ENCODE peak calls at places on chromosomes 5 and 9, in four cellular contexts. V is colonic mucosa, F is sigmoid colon, A is upper lobe of left lung. W is an unnamed sample.

GRCh38 chr9:138098908-138099791 is 221.6 kb downstream of the CACNA1B start:
- DNase-seq in V (peak; percentile 9), F (no peak), A (peak; percentile 20), W (no peak)

GRCh38 chr9:28808042-28808441 is 1234.8 kb upstream of the C9orf72 start:
- DNase-seq in V (no peak), F (no peak), A (no peak), W (no peak)

GRCh38 chr9:112037281-112038016 is 137.6 kb downstream of the SUSD1 start:
- DNase-seq in V (peak; percentile 18), F (no peak), A (no peak), W (peak; percentile 37)

GRCh38 chr5:93294996-93295395 is 286.0 kb downstream of the NR2F1-AS1 start:
- DNase-seq in V (no peak), F (no peak), A (no peak), W (no peak)

GRCh38 chr9:125991886-125992529 is 244.8 kb downstream of the PBX3 start:
- DNase-seq in V (no peak), F (peak; percentile 30), A (peak; percentile 3), W (no peak)

GRCh38 chr9:8408575-8409190 is 609.1 kb upstream of the DMAC1 start:
- DNase-seq in V (no peak), F (no peak), A (no peak), W (no peak)

GRCh38 chr5:72624641-72625236 is 117.5 kb upstream of the ZNF366 start:
- DNase-seq in V (no peak), F (peak; percentile 79), A (no peak), W (no peak)

GRCh38 chr5:36199620-36200019 is 42.1 kb downstream of the NADK2 start:
- DNase-seq in V (no peak), F (no peak), A (no peak), W (no peak)

GRCh38 chr5:141598389-141599360 is 20.1 kb downstream of the DIAPH1 start:
- DNase-seq in V (no peak), F (no peak), A (no peak), W (no peak)

GRCh38 chr5:176743828-176744583 is 66.4 kb upstream of the UNC5A start:
- DNase-seq in V (peak; percentile 8), F (no peak), A (peak; percentile 6), W (no peak)

GRCh38 chr9:114012126-114012525 is 66.0 kb downstream of the AMBP start:
- DNase-seq in V (no peak), F (peak; percentile 42), A (no peak), W (no peak)

GRCh38 chr5:76236684-76237083 is 153.5 kb downstream of the SV2C start:
- DNase-seq in V (no peak), F (no peak), A (no peak), W (no peak)

GRCh38 chr9:89372230-89372816 is 54.0 kb downstream of the SECISBP2 start:
- DNase-seq in V (no peak), F (no peak), A (no peak), W (peak; percentile 38)

GRCh38 chr9:78357165-78357873 is 60.4 kb downstream of the PSAT1 start:
- DNase-seq in V (no peak), F (no peak), A (no peak), W (no peak)

GRCh38 chr9:79264511-79265448 is 307.0 kb upstream of the TLE4 start:
- DNase-seq in V (no peak), F (no peak), A (no peak), W (no peak)

GRCh38 chr9:136619742-136620440 is 42.8 kb upstream of the EGFL7 start:
- DNase-seq in V (peak; percentile 47), F (peak; percentile 86), A (peak; percentile 95), W (no peak)

GRCh38 chr5:989961-990530 is 18.6 kb upstream of the NKD2 start:
- DNase-seq in V (peak; percentile 59), F (peak; percentile 90), A (peak; percentile 61), W (no peak)

GRCh38 chr9:39588056-39588814 is 232.8 kb downstream of the SPATA31A1 start:
- DNase-seq in V (no peak), F (no peak), A (no peak), W (no peak)

GRCh38 chr5:72949481-72949880 is 6.4 kb upstream of the FCHO2 start:
- DNase-seq in V (no peak), F (no peak), A (peak; percentile 73), W (no peak)

GRCh38 chr5:123035320-123035949 is 1.1 kb downstream of the PPIC start:
- DNase-seq in V (peak; percentile 70), F (peak; percentile 75), A (peak; percentile 79), W (no peak)

GRCh38 chr5:14743601-14744295 is 79.2 kb downstream of the OTULIN start:
- DNase-seq in V (no peak), F (no peak), A (no peak), W (no peak)

DNA sequence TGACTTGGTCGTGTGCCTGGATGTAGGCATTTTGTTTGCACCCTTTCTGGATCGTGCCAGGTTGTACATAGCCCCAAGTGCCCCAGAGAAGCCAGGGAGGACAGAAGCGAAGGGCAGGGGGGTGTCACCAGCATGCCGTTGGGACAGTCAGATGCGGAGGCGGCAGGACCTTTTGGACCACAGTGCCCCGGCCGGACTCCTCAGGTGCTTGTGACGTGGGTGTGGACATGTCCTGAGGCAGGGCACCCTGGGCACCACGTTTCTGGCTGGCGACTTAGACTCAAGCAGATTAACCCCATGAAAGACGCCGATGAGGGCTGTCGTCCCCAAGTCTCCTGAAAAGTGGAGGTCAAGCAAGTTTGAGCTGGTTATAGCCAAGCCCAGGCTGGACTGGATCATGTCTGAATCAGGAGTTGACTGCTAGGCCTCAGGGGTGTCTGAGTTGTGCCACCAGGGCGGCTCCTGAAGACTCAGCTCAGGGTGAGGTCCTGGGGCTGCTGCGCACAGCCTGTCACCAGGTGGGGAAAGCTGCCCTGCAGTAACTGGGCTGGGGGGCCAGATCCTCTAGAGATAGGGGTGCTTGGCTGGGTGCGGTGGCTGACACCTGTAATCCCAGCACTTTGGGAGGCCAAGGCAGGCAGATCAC is 42.0 kb downstream of the HABP4 start:
- DNase-seq in V (no peak), F (no peak), A (no peak), W (no peak)
- H3K36me3 ChIP-seq in V (no peaks in the 10 kb centered on the region), F (peaks cover 3% of the 10 kb centered on the region), A (no peaks in the 10 kb centered on the region), W (no peaks in the 10 kb centered on the region)

GRCh38 chr5:173314166-173314952 is 13.9 kb downstream of the STC2 start:
- DNase-seq in V (no peak), F (no peak), A (no peak), W (no peak)
- H3K27ac ChIP-seq in V (no peak overlapping the region), F (peak overlapping the region; percentile 75), A (peak overlapping the region; percentile 59), W (no peak overlapping the region)

DNA sequence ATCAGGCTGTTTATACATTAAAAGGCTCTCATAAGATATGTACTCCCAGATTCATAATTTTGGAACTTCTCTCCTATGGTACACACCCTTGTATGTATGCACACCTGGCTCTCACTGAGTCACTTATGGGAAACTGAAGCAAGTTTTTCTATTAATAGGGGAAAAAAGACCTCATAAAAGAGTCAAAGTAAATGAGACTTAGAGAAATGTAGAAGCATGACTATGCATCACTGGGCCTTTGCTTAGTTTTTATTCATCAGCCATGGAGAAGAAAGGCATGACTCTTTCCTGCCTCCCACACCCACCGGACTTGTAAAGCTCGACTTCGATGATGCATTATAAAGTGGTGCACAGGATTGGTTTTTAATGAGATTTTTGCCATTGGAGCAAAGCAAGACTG is 28.2 kb downstream of the MTAP start:
- DNase-seq in V (no peak), F (no peak), A (no peak), W (no peak)
- H3K36me3 ChIP-seq in V (no peaks in the 10 kb centered on the region), F (no peaks in the 10 kb centered on the region), A (no peaks in the 10 kb centered on the region), W (peaks cover 21% of the 10 kb centered on the region)

GRCh38 chr5:157273131-157273556 is 7.2 kb downstream of the CYFIP2 start:
- DNase-seq in V (no peak), F (no peak), A (peak; percentile 46), W (no peak)
- H3K27ac ChIP-seq in V (peak overlapping the region; percentile 46), F (no peak overlapping the region), A (peak overlapping the region; percentile 64), W (peak overlapping the region; percentile 57)

DNA sequence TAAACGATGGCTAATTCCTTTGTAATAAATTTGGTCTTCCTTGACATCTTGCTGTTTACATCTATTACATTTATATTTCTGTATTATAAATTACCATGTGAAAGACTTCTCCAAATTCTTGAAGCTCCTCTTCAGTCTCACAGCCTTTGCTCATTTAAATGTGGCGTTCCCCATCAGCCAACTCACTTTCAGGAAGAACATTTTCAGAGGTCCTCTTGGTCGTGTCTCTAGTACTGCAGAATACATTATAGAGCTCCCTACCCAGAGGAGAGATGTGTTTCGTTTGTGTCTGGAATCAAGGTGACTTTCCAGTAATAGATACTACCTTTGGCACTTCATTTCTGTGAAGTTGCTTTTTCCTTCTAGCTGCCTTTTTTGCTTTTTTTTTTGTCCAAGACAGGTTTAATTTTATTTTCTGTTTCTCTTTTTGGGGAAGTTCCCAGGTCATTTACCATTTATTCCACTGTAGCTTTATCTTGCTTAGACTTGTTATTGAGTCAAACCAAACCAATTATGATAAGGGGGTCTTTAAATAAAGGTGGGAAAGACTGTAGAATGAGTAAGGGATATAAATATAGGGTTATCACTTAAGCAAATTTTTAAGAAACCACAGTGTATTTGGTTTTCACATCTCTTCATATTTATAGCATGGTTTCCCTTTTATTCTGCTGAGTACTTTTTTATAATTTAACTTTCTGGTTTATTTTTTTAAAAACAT is 12.8 kb downstream of the UBE2B start:
- DNase-seq in V (no peak), F (no peak), A (no peak), W (no peak)
- H3K36me3 ChIP-seq in V (peaks cover 46% of the 10 kb centered on the region), F (peaks cover 18% of the 10 kb centered on the region), A (peaks cover 17% of the 10 kb centered on the region), W (peaks cover 56% of the 10 kb centered on the region)

DNA sequence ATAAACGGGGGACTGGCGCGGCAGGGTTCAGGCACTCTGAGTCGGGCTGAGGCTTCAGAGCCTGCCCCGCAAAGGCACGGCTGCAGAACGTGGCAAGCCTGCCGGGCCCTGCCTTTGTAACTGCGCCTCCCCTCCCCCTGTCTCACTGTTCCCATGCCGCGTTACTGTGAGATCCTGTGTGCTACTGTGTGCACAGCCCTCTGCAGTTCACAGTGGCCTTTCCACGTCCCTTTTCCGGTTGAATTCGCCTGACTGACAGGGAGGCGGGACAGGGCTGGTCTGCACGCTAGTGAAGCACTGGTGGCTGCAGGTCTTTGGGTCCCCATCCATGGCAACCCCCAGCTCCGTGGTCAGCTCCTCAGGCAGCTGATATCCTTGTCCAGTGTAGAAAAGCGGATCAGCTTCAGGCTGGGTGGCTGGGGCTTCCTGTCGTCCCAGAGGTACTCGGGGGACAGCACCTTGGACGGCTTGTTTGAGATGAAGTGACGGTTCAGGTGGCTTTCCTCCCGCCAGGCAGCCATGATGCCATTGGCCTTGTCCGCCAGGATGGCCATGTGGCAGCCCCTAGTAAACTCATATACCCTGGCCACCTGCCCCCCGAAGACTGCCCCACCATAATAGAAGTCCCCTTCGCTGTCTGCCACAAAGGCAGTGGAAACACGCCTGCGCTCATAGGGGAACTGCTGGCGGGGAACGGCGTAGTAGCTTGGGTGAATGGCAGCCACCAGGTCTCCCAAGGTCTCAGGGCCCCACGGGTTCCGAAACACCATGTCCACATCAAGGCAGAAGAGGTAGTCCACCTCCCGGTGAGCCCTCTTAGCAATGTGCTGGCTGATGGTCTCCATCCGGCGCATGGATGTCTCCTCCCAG is 10.3 kb downstream of the GBGT1 start:
- DNase-seq in V (no peak), F (peak; percentile 63), A (no peak), W (no peak)
- H3K27ac ChIP-seq in V (no peak overlapping the region), F (no peak overlapping the region), A (no peak overlapping the region), W (no peak overlapping the region)

GRCh38 chr9:120561699-120562098 is 18.3 kb downstream of the CDK5RAP2 start:
- DNase-seq in V (no peak), F (no peak), A (no peak), W (no peak)
- H3K36me3 ChIP-seq in V (no peaks in the 10 kb centered on the region), F (no peaks in the 10 kb centered on the region), A (peaks cover 5% of the 10 kb centered on the region), W (peaks cover 13% of the 10 kb centered on the region)

GRCh38 chr9:93057024-93057702 is 1.3 kb upstream of the SUSD3 start:
- DNase-seq in V (no peak), F (no peak), A (no peak), W (no peak)

GRCh38 chr9:93058357-93059096 is at the start of gene SUSD3:
- DNase-seq in V (peak; percentile 77), F (peak; percentile 83), A (peak; percentile 85), W (peak; percentile 78)

GRCh38 chr9:93059097-93059959 is 827 bp downstream of the SUSD3 start:
- DNase-seq in V (no peak), F (no peak), A (peak; percentile 51), W (no peak)

GRCh38 chr9:93059960-93060591 is 1.6 kb downstream of the SUSD3 start:
- DNase-seq in V (no peak), F (no peak), A (no peak), W (no peak)

GRCh38 chr9:93057703-93058356 is 671 bp upstream of the SUSD3 start:
- DNase-seq in V (no peak), F (no peak), A (no peak), W (no peak)
- H3K27ac ChIP-seq in V (no peak overlapping the region), F (peak overlapping the region; percentile 52), A (peak overlapping the region; percentile 35), W (peak overlapping the region; percentile 22)